ENCODE peak calls at places on chromosomes 4 and X, in eight cellular contexts. W is substantia nigra, P is caudate nucleus, U is colonic mucosa, X is uterus, G is choroid plexus epithelial cell, O is endothelial cell of umbilical vein, E is left lung. H is an unnamed sample.

GRCh38 chrX:111262086-111262485 is 8.2 kb downstream of the CAPN6 start:
- DNase-seq in W (no peak), P (no peak), U (no peak), X (no peak), G (peak; percentile 0), O (no peak), E (no peak), H (no peak)

GRCh38 chrX:40245411-40246140 is 147.8 kb upstream of the BCOR start:
- DNase-seq in W (no peak), P (no peak), U (no peak), X (peak; percentile 22), G (peak; percentile 90), O (peak; percentile 64), E (no peak), H (peak; percentile 32)

GRCh38 chr4:89054627-89055026 is 2.4 kb downstream of the FAM13A start:
- DNase-seq in W (no peak), P (no peak), U (no peak), X (no peak), G (no peak), O (no peak), E (no peak), H (no peak)

GRCh38 chr4:94757192-94758140 is at the start of gene BMPR1B:
- DNase-seq in W (no peak), P (no peak), U (no peak), X (peak; percentile 14), G (peak; percentile 74), O (peak; percentile 75), E (no peak), H (no peak)

GRCh38 chr4:143421609-143422008 is 84.9 kb downstream of the GAB1 start:
- DNase-seq in W (no peak), P (no peak), U (no peak), X (no peak), G (no peak), O (no peak), E (no peak), H (no peak)

GRCh38 chrX:129768586-129769466 is 10.9 kb upstream of the SASH3 start:
- DNase-seq in W (no peak), P (no peak), U (no peak), X (no peak), G (no peak), O (no peak), E (no peak), H (no peak)

GRCh38 chrX:19964017-19964710 is 26.7 kb downstream of the BCLAF3 start:
- DNase-seq in W (no peak), P (no peak), U (no peak), X (no peak), G (no peak), O (no peak), E (no peak), H (no peak)

GRCh38 chr4:72809208-72809607 is 240.2 kb upstream of the ADAMTS3 start:
- DNase-seq in W (no peak), P (no peak), U (no peak), X (no peak), G (peak; percentile 7), O (no peak), E (no peak), H (no peak)

GRCh38 chrX:56987741-56988140 is 7.6 kb downstream of the SPIN3 start:
- DNase-seq in W (no peak), P (no peak), U (no peak), X (no peak), G (no peak), O (no peak), E (no peak), H (no peak)

GRCh38 chrX:3651272-3651671 is 62.2 kb downstream of the PRKX start:
- DNase-seq in W (no peak), P (no peak), U (no peak), X (no peak), G (peak; percentile 58), O (peak; percentile 46), E (no peak), H (no peak)

H was measured in heart right ventricle.